ENCODE peak calls at places on chromosomes 4 and X, in eight cellular contexts. H, S, A, V, Z, I, J and L are unnamed samples.

GRCh38 chr4:140982613-140983340 is 150.5 kb downstream of the RNF150 start:
- DNase-seq in A (no peak), J (peak), S (peak), I (no peak), V (no peak), H (no peak), Z (no peak), L (no peak)

GRCh38 chr4:155777971-155778710 is 19.3 kb downstream of the GUCY1B1 start:
- DNase-seq in V (no peak), I (no peak), J (no peak), S (peak), Z (no peak), H (no peak), A (no peak), L (no peak)

GRCh38 chrX:106612403-106612789 is 618 bp downstream of the RADX start:
- DNase-seq in H (no peak), J (no peak), I (no peak), Z (no peak), V (no peak), S (no peak), A (no peak), L (no peak)

GRCh38 chr4:124529131-124529530 is 183.4 kb downstream of the ANKRD50 start:
- DNase-seq in Z (no peak), J (no peak), V (no peak), A (no peak), H (no peak), S (no peak), I (no peak), L (no peak)

GRCh38 chr4:41537267-41537890 is 578 bp upstream of the LIMCH1 start:
- DNase-seq in I (no peak), J (no peak), A (no peak), H (no peak), Z (no peak), V (no peak), S (no peak), L (no peak)

GRCh38 chr4:4356106-4357041 is 30.5 kb upstream of the NSG1 start:
- DNase-seq in Z (no peak), S (no peak), A (peak), V (no peak), I (no peak), H (peak), J (no peak), L (no peak)

GRCh38 chr4:75180217-75180616 is 247.3 kb downstream of the PARM1 start:
- DNase-seq in I (no peak), A (no peak), S (no peak), Z (no peak), J (no peak), H (no peak), V (no peak), L (no peak)

GRCh38 chr4:26171953-26172352 is 148.9 kb upstream of the RBPJ start:
- DNase-seq in V (no peak), I (no peak), A (no peak), Z (no peak), S (peak), J (no peak), H (no peak), L (no peak)

GRCh38 chr4:156109943-156110925 is 156.6 kb upstream of the CTSO start:
- DNase-seq in J (no peak), H (peak), Z (no peak), V (peak), A (peak), S (peak), I (no peak), L (no peak)

GRCh38 chrX:38315186-38315585 is 12.1 kb downstream of the RPGR start:
- DNase-seq in J (no peak), V (no peak), I (no peak), A (no peak), Z (no peak), H (no peak), S (no peak), L (no peak)

GRCh38 chr4:87410157-87410556 is 12.2 kb upstream of the NUDT9 start:
- DNase-seq in J (no peak), Z (no peak), I (no peak), H (no peak), V (no peak), A (no peak), S (peak), L (no peak)

GRCh38 chrX:133958997-133959688 is 26.3 kb downstream of the GPC3 start:
- DNase-seq in I (no peak), J (no peak), S (no peak), Z (no peak), V (no peak), H (peak), A (no peak), L (no peak)

GRCh38 chr4:16293205-16293860 is 67.1 kb upstream of the TAPT1 start:
- DNase-seq in I (no peak), S (no peak), Z (no peak), H (no peak), V (no peak), J (no peak), A (no peak), L (no peak)

GRCh38 chr4:113760094-113760851 is 1.3 kb downstream of the CAMK2D start:
- DNase-seq in V (peak), I (peak), S (peak), H (peak), Z (peak), J (peak), A (peak), L (peak)

GRCh38 chr4:68865760-68866159 is 50.0 kb downstream of the UGT2B10 start:
- DNase-seq in Z (no peak), H (no peak), A (no peak), J (no peak), V (no peak), I (no peak), S (no peak), L (no peak)

GRCh38 chrX:13028871-13029336 is 15.5 kb downstream of the FAM9C start:
- DNase-seq in H (no peak), J (no peak), V (no peak), A (no peak), Z (no peak), I (no peak), S (no peak), L (no peak)

GRCh38 chrX:69173906-69174305 is 8.7 kb upstream of the PJA1 start:
- DNase-seq in A (no peak), H (no peak), J (no peak), S (no peak), I (no peak), Z (no peak), V (no peak), L (no peak)

GRCh38 chr4:67366341-67366861 is 178.9 kb downstream of the CENPC start:
- DNase-seq in A (no peak), S (no peak), J (peak), Z (no peak), V (no peak), I (no peak), H (no peak), L (no peak)

GRCh38 chrX:16643160-16643559 is 6.8 kb upstream of the S100G start:
- DNase-seq in A (no peak), V (no peak), Z (no peak), S (peak), J (no peak), H (no peak), I (no peak), L (no peak)

GRCh38 chr4:14985161-14985560 is 17.1 kb upstream of the CPEB2 start:
- DNase-seq in J (no peak), V (no peak), Z (no peak), H (no peak), S (no peak), A (no peak), I (no peak), L (no peak)

GRCh38 chrX:68672581-68673318 is 25.3 kb downstream of the STARD8 start:
- DNase-seq in H (peak), I (no peak), V (peak), J (no peak), A (peak), S (no peak), Z (no peak), L (peak)

GRCh38 chr4:60482921-60483351 is 717.2 kb upstream of the ADGRL3 start:
- DNase-seq in I (no peak), J (no peak), S (no peak), H (no peak), Z (no peak), V (no peak), A (no peak), L (no peak)

GRCh38 chrX:7133036-7133412 is 14.5 kb upstream of the STS start:
- DNase-seq in I (no peak), S (peak), H (peak), A (peak), Z (no peak), V (peak), J (peak), L (no peak)

GRCh38 chr4:47531954-47532321 is 46.9 kb downstream of the ATP10D start:
- DNase-seq in I (no peak), V (no peak), A (no peak), S (no peak), J (peak), H (no peak), Z (no peak), L (no peak)

GRCh38 chr4:16721618-16722291 is 176.7 kb downstream of the LDB2 start:
- DNase-seq in I (no peak), J (peak), V (peak), H (peak), S (peak), A (no peak), Z (no peak), L (no peak)

GRCh38 chrX:139692506-139692849 is 15.5 kb downstream of the MCF2 start:
- DNase-seq in V (no peak), I (no peak), Z (no peak), J (no peak), A (no peak), H (no peak), S (no peak), L (no peak)

GRCh38 chr4:80199004-80199579 is 1.8 kb downstream of the PRDM8 start:
- DNase-seq in H (no peak), V (no peak), I (no peak), S (no peak), J (no peak), A (no peak), Z (no peak), L (no peak)

GRCh38 chr4:8920289-8920965 is 48.8 kb upstream of the HMX1 start:
- DNase-seq in I (peak), V (no peak), H (no peak), J (no peak), A (no peak), S (no peak), Z (no peak), L (no peak)

GRCh38 chr4:96003941-96004340 is 164.0 kb downstream of the PDHA2 start:
- DNase-seq in I (no peak), V (no peak), S (no peak), H (no peak), Z (no peak), A (no peak), J (no peak), L (no peak)

GRCh38 chrX:103248553-103248952 is 6.4 kb downstream of the TCEAL8 start:
- DNase-seq in A (no peak), V (peak), H (no peak), I (no peak), J (no peak), S (peak), Z (no peak), L (no peak)

GRCh38 chr4:108483650-108484049 is 136.7 kb upstream of the RPL34 start:
- DNase-seq in I (no peak), A (no peak), Z (no peak), V (no peak), S (no peak), H (no peak), J (no peak), L (no peak)

GRCh38 chr4:123856689-123857545 is 460.3 kb downstream of the SPRY1 start:
- DNase-seq in V (peak), A (no peak), S (peak), I (no peak), H (peak), J (peak), Z (peak), L (no peak)

GRCh38 chr4:82515705-82516104 is 46.1 kb downstream of the TMEM150C start:
- DNase-seq in V (peak), Z (peak), A (no peak), H (peak), S (peak), J (no peak), I (no peak), L (peak)

GRCh38 chrX:12758291-12758690 is 32.9 kb upstream of the PRPS2 start:
- DNase-seq in H (no peak), J (no peak), Z (no peak), I (no peak), S (no peak), V (no peak), A (no peak), L (no peak)

GRCh38 chrX:30039768-30040167 is 175.6 kb upstream of the MAGEB2 start:
- DNase-seq in Z (no peak), J (no peak), H (no peak), S (peak), V (no peak), I (no peak), A (no peak), L (no peak)

GRCh38 chrX:55524487-55524886 is 34.8 kb upstream of the USP51 start:
- DNase-seq in V (no peak), Z (no peak), I (no peak), S (peak), H (no peak), J (no peak), A (no peak), L (no peak)

GRCh38 chr4:60201052-60201673 is 999.0 kb upstream of the ADGRL3 start:
- DNase-seq in V (peak), H (peak), I (no peak), J (peak), A (no peak), Z (peak), S (peak), L (peak)

GRCh38 chrX:118679290-118679689 is 48.1 kb upstream of the IL13RA1 start:
- DNase-seq in S (no peak), A (no peak), H (no peak), I (no peak), Z (no peak), J (no peak), V (no peak), L (no peak)
- TF ChIP-seq CTCF in S (no peak), A (no peak), H (no peak), I (no peak), Z (no peak), J (no peak), V (no peak), L (no peak)

DNA sequence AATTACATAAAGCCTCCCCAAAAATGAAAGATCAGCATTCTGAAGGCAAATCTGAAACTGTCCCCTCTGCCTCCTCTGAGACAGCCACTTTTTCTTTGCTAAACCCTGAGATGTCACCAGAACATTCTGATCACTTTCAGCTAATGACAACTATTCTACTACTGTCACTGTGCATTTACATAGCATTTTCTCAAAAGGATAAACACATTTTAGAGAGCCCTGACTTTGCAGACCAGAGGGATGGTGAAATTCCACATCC is 72.1 kb downstream of the GATB start:
- DNase-seq in I (no peak), S (no peak), A (no peak), J (no peak), Z (no peak), H (no peak), V (no peak), L (no peak)
- H3K27ac ChIP-seq in I (no peak), S (no peak), A (peak), J (no peak), Z (no peak), H (no peak), V (no peak), L (peak)

DNA sequence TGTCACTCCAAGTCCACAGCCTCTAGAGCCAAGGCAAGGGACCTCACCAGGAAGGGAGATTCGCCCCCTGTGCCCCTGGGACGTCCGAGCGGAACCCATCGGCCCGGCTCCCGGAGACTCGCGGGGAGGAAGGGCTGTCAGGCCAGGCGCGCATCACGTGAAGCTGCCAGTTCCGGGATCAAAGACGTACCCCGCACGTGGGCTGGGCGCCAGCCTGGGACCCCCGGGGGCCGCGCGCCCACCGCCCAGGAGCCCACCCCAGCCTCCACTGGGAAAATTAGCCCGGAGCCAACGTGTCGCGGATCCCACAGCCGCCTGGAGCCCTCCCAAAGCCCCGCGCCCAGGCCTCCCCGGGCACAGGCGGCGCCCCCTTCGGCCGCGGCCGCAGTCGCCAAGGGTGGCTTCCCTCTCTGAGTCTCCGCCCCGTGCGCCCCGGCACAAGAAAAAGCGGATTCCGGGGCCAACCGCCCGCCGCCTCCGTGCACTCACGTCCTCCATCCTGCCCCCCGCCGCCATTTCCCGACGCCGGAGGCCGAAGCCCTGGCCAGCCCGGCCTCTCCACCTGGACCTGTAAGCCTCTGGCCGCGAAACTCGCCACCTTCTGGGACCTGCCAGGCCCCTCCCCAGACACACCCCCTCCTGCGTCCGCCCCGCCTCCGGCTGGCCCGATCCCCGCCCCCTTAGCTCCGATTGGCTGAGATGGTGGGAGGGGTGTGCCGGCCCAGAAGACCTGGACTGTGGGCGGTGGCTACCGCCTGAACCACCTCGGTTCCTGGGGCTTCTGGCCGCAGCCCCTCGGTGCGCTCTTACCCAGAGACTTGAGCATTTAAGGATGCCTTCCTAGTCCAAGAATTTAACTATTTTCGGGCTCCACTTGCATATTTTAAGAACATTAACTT is at the start of gene TMEM192:
- DNase-seq in S (peak), Z (peak), A (peak), H (peak), I (peak), V (peak), J (peak), L (peak)
- TF ChIP-seq POLR2A in S (no peak), Z (peak), A (peak), H (peak), I (peak), V (peak), J (peak), L (no peak)

GRCh38 chrX:54166915-54167314 is 16.1 kb downstream of the FAM120C start:
- DNase-seq in H (no peak), I (no peak), J (no peak), V (no peak), Z (no peak), S (no peak), A (no peak), L (no peak)
- TF ChIP-seq CTCF in H (no peak), I (no peak), J (no peak), V (no peak), Z (no peak), S (no peak), A (no peak), L (no peak)

DNA sequence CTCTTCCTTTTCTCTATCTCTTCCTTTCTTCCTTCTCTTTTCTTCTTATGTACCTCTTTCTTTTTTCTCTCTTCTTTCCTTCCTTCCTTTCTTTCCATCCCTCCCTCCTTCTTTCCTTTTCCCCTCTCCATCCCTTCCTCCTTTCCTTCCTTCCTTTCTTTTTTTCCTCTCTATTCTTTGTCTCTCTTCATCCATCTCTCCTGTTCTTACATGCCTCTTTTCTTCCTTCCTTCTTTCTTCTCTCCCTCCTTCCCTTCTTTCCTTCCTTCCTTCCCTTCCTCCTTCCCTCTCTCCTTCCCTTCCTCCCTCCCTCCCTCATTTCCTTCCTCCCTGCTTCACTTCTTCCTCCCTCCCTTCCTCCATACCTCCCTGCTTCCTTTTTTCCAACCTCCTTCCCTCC is 19.2 kb upstream of the XG start:
- DNase-seq in I (no peak), V (no peak), A (no peak), J (no peak), H (no peak), S (no peak), Z (no peak), L (no peak)
- H3K27ac ChIP-seq in I (no peak), V (no peak), A (no peak), J (no peak), H (no peak), S (no peak), Z (no peak), L (no peak)

DNA sequence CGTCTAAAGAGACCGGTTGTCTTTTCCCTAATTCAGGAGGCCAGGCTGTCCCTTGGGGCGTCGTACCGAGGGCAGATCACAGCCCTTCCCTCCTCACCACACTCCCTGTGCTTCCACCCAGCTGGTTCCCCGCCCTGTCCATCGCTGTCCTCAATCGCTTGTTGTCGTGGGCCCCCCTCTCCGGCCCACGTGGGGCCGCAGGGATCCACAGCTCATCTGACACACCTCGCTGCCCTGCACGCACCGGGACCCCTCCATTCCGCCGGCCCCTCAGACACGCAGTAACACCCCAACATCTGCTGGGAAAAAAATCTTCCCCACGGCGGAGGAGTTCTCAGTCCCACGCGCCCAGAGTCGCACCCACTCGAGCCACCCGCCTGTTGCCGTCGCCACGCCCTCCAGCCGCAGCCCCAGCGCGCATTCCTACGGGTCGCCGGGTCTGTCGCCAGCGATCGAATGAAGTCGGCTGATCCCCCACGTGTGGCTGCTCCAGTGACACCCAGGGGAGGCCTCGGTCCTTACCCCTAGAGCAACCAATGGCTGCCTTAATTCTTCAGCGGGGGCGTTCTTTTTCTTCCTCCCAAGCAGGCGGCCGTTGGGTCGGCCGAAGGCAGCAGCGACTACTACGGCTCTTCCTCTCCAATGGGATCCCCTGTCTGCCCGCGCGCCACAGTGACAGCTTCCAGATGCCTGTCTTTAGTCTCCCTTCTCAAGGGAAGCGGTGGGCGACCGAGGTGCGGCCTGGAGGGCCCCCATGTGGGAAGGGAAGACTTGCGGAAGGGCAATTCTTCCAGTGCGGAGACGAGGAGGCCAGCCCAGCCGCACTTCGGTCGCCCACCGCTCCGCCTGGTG is 885 bp upstream of the SEPTIN11 start:
- DNase-seq in Z (peak), V (peak), I (peak), A (peak), H (peak), J (peak), S (peak), L (peak)
- TF ChIP-seq POLR2A in Z (no peak), V (no peak), I (no peak), A (peak), H (no peak), J (no peak), S (no peak), L (no peak)

DNA sequence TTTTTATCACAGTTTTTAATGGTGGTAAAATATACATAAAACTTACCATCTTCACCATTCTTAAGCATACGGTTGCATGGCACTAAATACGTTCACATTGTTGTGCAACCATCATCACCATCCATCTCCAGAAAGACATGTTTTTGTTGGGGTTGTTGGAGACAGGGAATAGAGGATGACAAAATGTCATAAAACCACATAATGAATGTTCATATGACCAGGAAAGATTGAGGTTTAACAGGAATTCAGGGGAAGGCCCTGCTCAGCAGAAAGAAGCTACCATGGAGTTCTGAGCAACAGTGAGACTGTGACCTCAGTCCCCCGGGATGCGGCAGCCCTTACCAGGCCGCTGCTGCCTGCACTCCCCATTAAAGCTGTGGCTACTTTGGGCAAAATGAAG is 63.9 kb upstream of the TRIM2 start:
- DNase-seq in V (no peak), J (no peak), I (no peak), S (no peak), Z (no peak), H (no peak), A (no peak), L (no peak)
- TF ChIP-seq CTCF in V (no peak), J (no peak), I (no peak), S (no peak), Z (no peak), H (no peak), A (no peak), L (no peak)